ENCODE peak calls at places on chromosomes 3 and 15, in four cellular contexts. T, L, B and D are unnamed samples.

GRCh38 chr3:195905970-195906864 is 2.1 kb downstream of the TNK2 start:
- DNase-seq in T (no peak), B (peak), L (no peak), D (peak)

GRCh38 chr3:42747581-42747980 is 25.5 kb downstream of the CCDC13 start:
- DNase-seq in B (no peak), L (no peak), T (no peak), D (no peak)

GRCh38 chr15:77002436-77002835 is 7.5 kb downstream of the PSTPIP1 start:
- DNase-seq in B (peak), L (no peak), T (no peak), D (no peak)

GRCh38 chr3:123949606-123950005 is 11.4 kb downstream of the CCDC14 start:
- DNase-seq in B (no peak), T (peak), L (no peak), D (no peak)

GRCh38 chr15:68672781-68673205 is 94.0 kb downstream of the CORO2B start:
- DNase-seq in L (no peak), B (no peak), T (peak), D (no peak)

GRCh38 chr3:181086011-181086410 is 96.5 kb upstream of the DNAJC19 start:
- DNase-seq in T (no peak), L (no peak), B (no peak), D (no peak)

GRCh38 chr15:26394801-26395200 is 378.1 kb downstream of the GABRB3 start:
- DNase-seq in T (no peak), L (no peak), B (no peak), D (no peak)

GRCh38 chr15:95994418-95994817 is 336.1 kb upstream of the NR2F2 start:
- DNase-seq in B (no peak), T (peak), L (no peak), D (no peak)

GRCh38 chr3:132293231-132293630 is 24.0 kb upstream of the ACP3 start:
- DNase-seq in T (no peak), L (no peak), B (no peak), D (no peak)

GRCh38 chr3:173599673-173600072 is 202.1 kb downstream of the NLGN1 start:
- DNase-seq in B (no peak), L (no peak), T (no peak), D (no peak)

GRCh38 chr3:169232863-169233262 is 430.6 kb downstream of the MECOM start:
- DNase-seq in L (no peak), T (peak), B (no peak), D (no peak)

GRCh38 chr15:87829651-87830050 is 426.9 kb downstream of the NTRK3 start:
- DNase-seq in L (no peak), T (peak), B (no peak), D (no peak)

GRCh38 chr15:54082836-54083492 is 104.7 kb downstream of the UNC13C start:
- DNase-seq in L (no peak), T (peak), B (peak), D (peak)

GRCh38 chr3:12556723-12557471 is at the start of gene MKRN2:
- DNase-seq in T (peak), B (peak), L (peak), D (peak)

GRCh38 chr3:132290833-132291232 is 26.4 kb upstream of the ACP3 start:
- DNase-seq in T (peak), L (no peak), B (no peak), D (no peak)

GRCh38 chr3:182713743-182714517 is 79.4 kb upstream of the ATP11B start:
- DNase-seq in T (peak), L (no peak), B (peak), D (peak)

GRCh38 chr3:157475921-157476395 is 27.3 kb downstream of the VEPH1 start:
- DNase-seq in L (no peak), B (no peak), T (peak), D (no peak)

GRCh38 chr15:42494998-42495360 is 455 bp upstream of the SNAP23 start:
- DNase-seq in L (no peak), B (no peak), T (peak), D (no peak)

GRCh38 chr3:64489361-64490044 is 198.3 kb downstream of the ADAMTS9 start:
- DNase-seq in T (no peak), B (no peak), L (no peak), D (no peak)

GRCh38 chr3:12663311-12663935 is 494 bp downstream of the RAF1 start:
- DNase-seq in L (no peak), B (no peak), T (no peak), D (peak)

GRCh38 chr3:47151836-47152235 is 12.1 kb downstream of the SETD2 start:
- DNase-seq in T (no peak), B (no peak), L (no peak), D (no peak)

GRCh38 chr3:190566043-190566933 is 52.4 kb downstream of the IL1RAP start:
- DNase-seq in B (peak), L (no peak), T (peak), D (no peak)

GRCh38 chr15:89019436-89019835 is 68.8 kb upstream of the ABHD2 start:
- DNase-seq in L (no peak), T (peak), B (no peak), D (no peak)

GRCh38 chr15:82530606-82531379 is 9.5 kb downstream of the RPS17 start:
- DNase-seq in B (peak), L (no peak), T (peak), D (peak)

GRCh38 chr3:130941793-130942192 is 47.9 kb downstream of the ATP2C1 start:
- DNase-seq in B (no peak), T (no peak), L (no peak), D (no peak)

GRCh38 chr3:174937488-174937887 is 78.4 kb downstream of the NAALADL2 start:
- DNase-seq in B (no peak), T (peak), L (no peak), D (no peak)

GRCh38 chr3:39166932-39167532 is 13.6 kb upstream of the CSRNP1 start:
- DNase-seq in L (no peak), B (no peak), T (peak), D (no peak)

GRCh38 chr3:150345021-150345538 is 63.0 kb upstream of the TSC22D2 start:
- DNase-seq in B (no peak), T (peak), L (no peak), D (no peak)

GRCh38 chr3:112463250-112463649 is 36.0 kb downstream of the BTLA start:
- DNase-seq in L (peak), B (peak), T (no peak), D (no peak)

GRCh38 chr3:89360155-89360554 is 252.7 kb downstream of the EPHA3 start:
- DNase-seq in B (no peak), T (no peak), L (no peak), D (no peak)

GRCh38 chr15:68419301-68420175 is 12.4 kb downstream of the ITGA11 start:
- DNase-seq in L (no peak), T (no peak), B (no peak), D (no peak)

GRCh38 chr15:81053621-81054020 is 52.9 kb downstream of the TLNRD1 start:
- DNase-seq in L (no peak), B (no peak), T (no peak), D (no peak)

GRCh38 chr3:38843898-38844297 is 27.9 kb upstream of the SCN10A start:
- DNase-seq in L (no peak), B (peak), T (peak), D (no peak)

GRCh38 chr15:27458370-27459084 is 487.5 kb downstream of the GABRG3 start:
- DNase-seq in B (no peak), L (no peak), T (no peak), D (no peak)

GRCh38 chr3:55185380-55185779 is 257.5 kb upstream of the LRTM1 start:
- DNase-seq in L (no peak), B (no peak), T (no peak), D (no peak)

GRCh38 chr15:66757521-66757920 is 55.5 kb downstream of the SMAD6 start:
- DNase-seq in L (no peak), B (no peak), T (no peak), D (no peak)

GRCh38 chr15:26050979-26051378 is 187.9 kb upstream of the ATP10A start:
- DNase-seq in T (no peak), L (no peak), B (no peak), D (no peak)

DNA sequence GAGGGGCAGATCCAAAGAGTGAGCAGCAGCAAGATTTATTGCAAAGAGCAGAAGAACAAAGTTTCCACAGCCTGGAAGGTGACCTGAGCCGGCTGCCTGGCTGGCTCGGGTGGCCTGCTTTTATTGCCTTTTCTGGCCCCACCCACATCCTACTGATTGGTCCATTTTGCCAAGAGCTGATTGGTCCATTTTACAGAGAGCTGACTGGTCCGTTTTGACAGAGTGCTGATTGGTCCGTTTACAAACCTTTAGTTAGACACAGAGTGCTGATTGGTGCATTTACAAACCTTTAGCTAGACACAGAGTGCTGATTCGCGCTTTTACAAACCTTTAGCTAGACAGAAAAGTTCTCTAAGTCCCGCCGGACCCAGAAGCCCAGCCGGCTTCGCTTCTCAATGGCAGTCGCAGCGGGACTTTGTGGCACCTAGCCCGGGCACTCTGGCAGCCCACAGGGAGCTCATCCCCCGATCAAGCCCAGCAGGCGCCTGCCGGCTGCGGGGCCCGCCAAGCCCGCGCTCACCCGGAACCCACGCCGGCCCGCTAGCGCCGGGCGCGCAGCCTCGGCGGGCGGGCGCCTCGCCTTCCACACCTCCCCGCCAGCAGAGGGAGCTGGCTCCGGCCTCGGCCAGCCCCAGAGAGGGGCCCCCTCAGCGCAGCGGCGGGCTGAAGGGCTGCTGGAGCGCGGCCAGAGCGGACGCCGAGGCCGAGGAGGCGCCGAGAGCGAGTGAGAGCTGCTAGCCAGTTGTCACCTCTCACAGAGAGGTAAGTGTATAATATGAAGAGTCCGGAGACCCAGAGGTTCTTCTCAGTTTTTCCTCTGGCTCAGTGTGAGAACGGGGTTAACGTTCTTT is 339.2 kb downstream of the CHL1 start:
- DNase-seq in T (peak), L (no peak), B (no peak), D (no peak)
- TF ChIP-seq CTCF in T (no peak), L (no peak), B (no peak), D (no peak)

DNA sequence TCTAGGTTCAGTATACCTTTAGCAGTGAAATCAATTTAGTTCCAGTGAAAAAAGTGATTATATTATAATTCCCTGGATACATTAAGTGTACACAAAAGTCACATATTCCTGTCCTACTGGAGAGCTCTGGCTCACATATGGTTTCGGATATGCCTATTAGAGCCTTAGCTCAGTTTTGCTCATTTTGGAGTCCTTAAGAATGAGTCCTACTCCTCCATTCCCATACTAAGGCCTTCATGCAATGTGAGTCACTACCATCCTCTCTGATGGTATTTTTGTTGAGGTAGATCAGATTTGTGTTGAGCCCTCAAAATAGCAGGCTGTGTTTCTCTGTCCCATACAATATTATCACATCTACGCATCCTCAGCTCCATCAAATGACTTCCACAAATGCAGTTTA is 294.2 kb upstream of the COL8A1 start:
- DNase-seq in L (no peak), T (no peak), B (no peak), D (no peak)
- TF ChIP-seq CTCF in L (no peak), T (no peak), B (no peak), D (no peak)

DNA sequence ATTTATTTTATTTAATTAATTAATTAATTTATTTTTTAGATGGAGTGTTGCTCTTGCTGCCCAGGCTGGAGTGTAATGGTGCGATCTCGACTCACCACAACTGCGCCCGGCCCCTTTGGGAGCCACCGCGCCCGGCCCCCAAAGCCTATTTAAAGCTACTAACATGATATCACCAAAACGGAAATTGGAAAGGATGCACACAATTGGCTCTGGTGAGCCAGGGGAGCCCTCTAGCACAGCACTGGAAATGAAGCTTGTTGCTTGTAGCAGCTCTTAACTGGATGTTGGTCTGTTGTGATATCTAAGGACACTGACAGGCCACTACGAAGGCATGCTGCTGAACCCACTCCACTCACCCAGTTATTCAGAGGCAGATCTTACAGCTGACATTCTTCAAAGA is 104.5 kb downstream of the IGF2BP2 start:
- DNase-seq in T (no peak), B (no peak), L (no peak), D (no peak)
- TF ChIP-seq CTCF in T (no peak), B (no peak), L (no peak), D (no peak)

DNA sequence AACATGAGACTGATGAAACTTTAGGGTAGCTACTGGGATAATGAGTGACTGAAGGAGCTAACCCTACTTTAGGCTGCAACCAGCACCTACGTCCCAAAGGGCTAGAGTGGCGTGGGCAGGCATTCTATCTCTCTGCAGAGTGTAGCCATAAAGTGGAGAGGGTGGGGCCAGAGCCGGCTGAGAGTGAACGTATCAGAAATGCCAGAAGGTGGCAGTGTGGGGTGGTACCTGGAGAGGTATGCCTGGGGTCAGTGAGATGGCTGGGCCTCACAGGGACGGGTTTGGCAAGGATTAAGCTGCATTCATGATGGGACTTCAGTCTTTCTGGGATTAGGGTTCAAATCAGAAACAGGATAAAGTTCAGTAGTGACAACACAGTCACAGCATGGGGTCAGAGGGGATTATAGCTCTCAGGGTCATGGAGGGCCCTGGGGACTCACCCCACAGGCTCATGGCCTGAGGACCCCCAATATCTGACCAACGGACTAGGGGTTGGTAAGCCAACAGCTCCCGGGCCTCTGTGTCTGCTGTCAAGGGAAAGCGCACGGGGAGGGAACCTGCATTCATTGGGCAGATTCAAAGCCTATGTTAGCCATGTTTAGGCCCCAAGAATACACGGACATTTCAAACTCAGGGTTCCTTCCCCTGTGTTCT is 86.5 kb upstream of the FOXB1 start:
- DNase-seq in B (peak), T (peak), L (peak), D (peak)
- TF ChIP-seq CTCF in B (peak), T (peak), L (peak), D (peak)

GRCh38 chr15:75479670-75480069 is 28.2 kb upstream of the SIN3A start:
- DNase-seq in T (no peak), B (no peak), L (no peak), D (no peak)
- TF ChIP-seq CTCF in T (no peak), B (no peak), L (no peak), D (no peak)